ENCODE peak calls at places on chromosomes 12 and 14, in four cellular contexts. One of them, this sample, is unnamed.

GRCh38 chr12:6112004-6112403 is 12.5 kb downstream of the VWF start:
- DNase-seq in activated T-cell treated with anti-CD3 and anti-CD28 coated beads, Interleukin-2, amount 50 U/mL, for 48 hours: no peak
- DNase-seq in astrocyte of the cerebellum: no peak
- DNase-seq in AG04450: no peak
- DNase-seq in this sample: peak; percentile 10

GRCh38 chr12:117076410-117077372 is 22.5 kb downstream of the TESC start:
- DNase-seq in activated T-cell treated with anti-CD3 and anti-CD28 coated beads, Interleukin-2, amount 50 U/mL, for 48 hours: no peak
- DNase-seq in astrocyte of the cerebellum: no peak
- DNase-seq in AG04450: no peak
- DNase-seq in this sample: peak; percentile 74

GRCh38 chr12:68189766-68190700 is 30.5 kb upstream of the IFNG start:
- DNase-seq in AG04450: no peak
- DNase-seq in activated T-cell treated with anti-CD3 and anti-CD28 coated beads, Interleukin-2, amount 50 U/mL, for 48 hours: no peak
- DNase-seq in astrocyte of the cerebellum: peak; percentile 78
- DNase-seq in this sample: no peak

GRCh38 chr14:89134640-89135039 is 282.4 kb downstream of the FOXN3 start:
- DNase-seq in activated T-cell treated with anti-CD3 and anti-CD28 coated beads, Interleukin-2, amount 50 U/mL, for 48 hours: no peak
- DNase-seq in astrocyte of the cerebellum: no peak
- DNase-seq in AG04450: no peak
- DNase-seq in this sample: no peak

GRCh38 chr14:63308723-63309317 is 9.9 kb downstream of the GPHB5 start:
- DNase-seq in AG04450: no peak
- DNase-seq in astrocyte of the cerebellum: no peak
- DNase-seq in activated T-cell treated with anti-CD3 and anti-CD28 coated beads, Interleukin-2, amount 50 U/mL, for 48 hours: no peak
- DNase-seq in this sample: peak; percentile 90

GRCh38 chr14:64912256-64912655 is 2.0 kb upstream of the CHURC1 start:
- DNase-seq in astrocyte of the cerebellum: no peak
- DNase-seq in activated T-cell treated with anti-CD3 and anti-CD28 coated beads, Interleukin-2, amount 50 U/mL, for 48 hours: no peak
- DNase-seq in AG04450: no peak
- DNase-seq in this sample: no peak

GRCh38 chr14:29788093-29788492 is 139.6 kb downstream of the PRKD1 start:
- DNase-seq in AG04450: no peak
- DNase-seq in activated T-cell treated with anti-CD3 and anti-CD28 coated beads, Interleukin-2, amount 50 U/mL, for 48 hours: no peak
- DNase-seq in astrocyte of the cerebellum: no peak
- DNase-seq in this sample: no peak

GRCh38 chr12:24894869-24895268 is 54.0 kb downstream of the BCAT1 start:
- DNase-seq in astrocyte of the cerebellum: no peak
- DNase-seq in activated T-cell treated with anti-CD3 and anti-CD28 coated beads, Interleukin-2, amount 50 U/mL, for 48 hours: no peak
- DNase-seq in AG04450: no peak
- DNase-seq in this sample: no peak

GRCh38 chr12:59887204-59887603 is 291.4 kb downstream of the SLC16A7 start:
- DNase-seq in activated T-cell treated with anti-CD3 and anti-CD28 coated beads, Interleukin-2, amount 50 U/mL, for 48 hours: no peak
- DNase-seq in AG04450: no peak
- DNase-seq in astrocyte of the cerebellum: no peak
- DNase-seq in this sample: no peak

GRCh38 chr14:24059841-24060388 is 8.1 kb downstream of the CARMIL3 start:
- DNase-seq in astrocyte of the cerebellum: no peak
- DNase-seq in AG04450: no peak
- DNase-seq in activated T-cell treated with anti-CD3 and anti-CD28 coated beads, Interleukin-2, amount 50 U/mL, for 48 hours: no peak
- DNase-seq in this sample: no peak

GRCh38 chr12:57127101-57127709 is 1.1 kb upstream of the LRP1 start:
- DNase-seq in AG04450: no peak
- DNase-seq in activated T-cell treated with anti-CD3 and anti-CD28 coated beads, Interleukin-2, amount 50 U/mL, for 48 hours: peak; percentile 61
- DNase-seq in astrocyte of the cerebellum: no peak
- DNase-seq in this sample: peak; percentile 96

GRCh38 chr14:96117101-96117897 is 78.1 kb downstream of the C14orf132 start:
- DNase-seq in AG04450: no peak
- DNase-seq in astrocyte of the cerebellum: no peak
- DNase-seq in activated T-cell treated with anti-CD3 and anti-CD28 coated beads, Interleukin-2, amount 50 U/mL, for 48 hours: no peak
- DNase-seq in this sample: no peak

GRCh38 chr14:49962616-49963015 is 69.7 kb downstream of the ARF6 start:
- DNase-seq in activated T-cell treated with anti-CD3 and anti-CD28 coated beads, Interleukin-2, amount 50 U/mL, for 48 hours: peak; percentile 84
- DNase-seq in astrocyte of the cerebellum: no peak
- DNase-seq in AG04450: no peak
- DNase-seq in this sample: no peak

GRCh38 chr14:103618999-103619398 is 10.0 kb upstream of the KLC1 start:
- DNase-seq in AG04450: no peak
- DNase-seq in astrocyte of the cerebellum: no peak
- DNase-seq in activated T-cell treated with anti-CD3 and anti-CD28 coated beads, Interleukin-2, amount 50 U/mL, for 48 hours: no peak
- DNase-seq in this sample: no peak

GRCh38 chr14:25108959-25109358 is 59.0 kb upstream of the STXBP6 start:
- DNase-seq in AG04450: no peak
- DNase-seq in astrocyte of the cerebellum: no peak
- DNase-seq in activated T-cell treated with anti-CD3 and anti-CD28 coated beads, Interleukin-2, amount 50 U/mL, for 48 hours: no peak
- DNase-seq in this sample: no peak

GRCh38 chr12:11500222-11500860 is 105.0 kb upstream of the PRB2 start:
- DNase-seq in AG04450: peak; percentile 15
- DNase-seq in activated T-cell treated with anti-CD3 and anti-CD28 coated beads, Interleukin-2, amount 50 U/mL, for 48 hours: peak; percentile 82
- DNase-seq in astrocyte of the cerebellum: peak; percentile 40
- DNase-seq in this sample: peak; percentile 99

GRCh38 chr12:95796225-95796981 is 5.8 kb upstream of the NTN4 start:
- DNase-seq in AG04450: no peak
- DNase-seq in astrocyte of the cerebellum: no peak
- DNase-seq in activated T-cell treated with anti-CD3 and anti-CD28 coated beads, Interleukin-2, amount 50 U/mL, for 48 hours: no peak
- DNase-seq in this sample: no peak

GRCh38 chr12:50052964-50053363 is 4.4 kb upstream of the ASIC1 start:
- DNase-seq in AG04450: no peak
- DNase-seq in activated T-cell treated with anti-CD3 and anti-CD28 coated beads, Interleukin-2, amount 50 U/mL, for 48 hours: no peak
- DNase-seq in astrocyte of the cerebellum: no peak
- DNase-seq in this sample: no peak

This sample was measured in endodermal cell.